ENCODE peak calls at places on chromosomes 13 and 19, in five cellular contexts. U is choroid plexus epithelial cell, D is Calu3, H is Peyer's patch, E is cardiac fibroblast. K is an unnamed sample.
A peak's percentile ranks its signal among the peaks of the same experiment; 100 is the strongest.

GRCh38 chr19:41230067-41230857 is 11.2 kb downstream of the AXL start:
- DNase-seq in U (no peak), D (no peak), H (no peak), E (no peak), K (no peak)

GRCh38 chr13:73370066-73370465 is 311.3 kb downstream of the KLF5 start:
- DNase-seq in U (no peak), D (no peak), H (no peak), E (no peak), K (no peak)

GRCh38 chr13:59690857-59691500 is 472.7 kb downstream of the DIAPH3 start:
- DNase-seq in U (peak; percentile 46), D (no peak), H (no peak), E (peak; percentile 54), K (no peak)

GRCh38 chr19:56162258-56162657 is 13.6 kb upstream of the GALP start:
- DNase-seq in U (peak; percentile 43), D (no peak), H (no peak), E (peak; percentile 53), K (no peak)

GRCh38 chr19:36169084-36169760 is 17.0 kb upstream of the COX7A1 start:
- DNase-seq in U (no peak), D (no peak), H (no peak), E (no peak), K (no peak)

GRCh38 chr13:85462792-85463425 is 336.3 kb downstream of the SLITRK6 start:
- DNase-seq in U (no peak), D (no peak), H (no peak), E (no peak), K (no peak)

GRCh38 chr19:34229721-34230120 is 24.6 kb upstream of the GARRE1 start:
- DNase-seq in U (no peak), D (no peak), H (no peak), E (no peak), K (no peak)

GRCh38 chr13:66969291-66969690 is 260.8 kb downstream of the PCDH9 start:
- DNase-seq in U (no peak), D (no peak), H (no peak), E (no peak), K (no peak)

GRCh38 chr13:75390229-75390628 is 91.7 kb downstream of the TBC1D4 start:
- DNase-seq in U (no peak), D (no peak), H (no peak), E (no peak), K (no peak)

GRCh38 chr13:29978211-29978610 is 127.8 kb upstream of the UBL3 start:
- DNase-seq in U (no peak), D (no peak), H (no peak), E (peak; percentile 23), K (no peak)

GRCh38 chr13:23673867-23674605 is 103.8 kb downstream of the TNFRSF19 start:
- DNase-seq in U (no peak), D (no peak), H (no peak), E (no peak), K (no peak)

GRCh38 chr19:13154911-13155471 is 4.8 kb downstream of the IER2 start:
- DNase-seq in U (peak; percentile 71), D (peak; percentile 89), H (peak; percentile 68), E (peak; percentile 72), K (no peak)

GRCh38 chr19:50890422-50891252 is 17.4 kb downstream of the KLK2 start:
- DNase-seq in U (no peak), D (no peak), H (no peak), E (peak; percentile 41), K (no peak)

GRCh38 chr19:36963262-36963661 is 47.1 kb downstream of the ZNF568 start:
- DNase-seq in U (no peak), D (no peak), H (no peak), E (no peak), K (no peak)

GRCh38 chr13:45132384-45133064 is 12.2 kb downstream of the GTF2F2 start:
- DNase-seq in U (no peak), D (no peak), H (no peak), E (no peak), K (no peak)

GRCh38 chr13:46622918-46623256 is 69.9 kb downstream of the LRCH1 start:
- DNase-seq in U (peak; percentile 77), D (no peak), H (no peak), E (peak; percentile 82), K (no peak)

DNA sequence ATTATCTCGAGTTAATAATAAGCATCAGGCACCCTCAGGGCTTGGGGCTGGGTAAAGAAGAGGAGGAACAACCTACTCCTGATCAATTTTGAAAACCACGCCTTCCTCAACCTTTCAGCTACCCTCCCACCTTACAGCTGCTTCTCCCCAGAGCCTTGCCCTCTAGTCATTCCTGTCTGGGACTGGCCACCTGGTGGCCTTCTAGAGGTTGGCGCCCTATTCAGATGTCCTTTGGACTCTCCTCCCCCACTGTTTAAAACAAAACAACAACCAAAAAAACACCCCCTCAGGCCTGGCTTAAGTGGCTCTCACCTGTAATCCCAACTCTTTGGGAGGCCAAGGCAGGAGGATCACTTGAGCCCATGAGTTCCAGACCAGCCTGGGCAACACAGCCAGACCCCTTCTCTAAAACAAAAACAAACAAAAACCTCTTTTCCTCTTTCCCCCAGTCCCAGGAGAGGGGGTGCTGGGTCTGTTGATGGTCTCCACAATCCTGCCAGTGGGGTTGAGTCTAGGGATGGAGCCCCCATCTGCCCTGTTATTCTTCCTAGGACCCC is 62.3 kb downstream of the CCDC70 start:
- DNase-seq in U (no peak), D (no peak), H (no peak), E (no peak), K (no peak)
- TF ChIP-seq CTCF in U (peak; percentile 34), D (no peak), H (no peak), E (peak; percentile 32), K (no peak)

GRCh38 chr13:51781246-51782022 is 22.5 kb downstream of the DHRS12 start:
- DNase-seq in U (peak; percentile 57), D (no peak), H (no peak), E (peak; percentile 46), K (no peak)
- TF ChIP-seq CTCF in U (peak; percentile 64), D (no peak), H (no peak), E (peak; percentile 31), K (peak; percentile 34)

DNA sequence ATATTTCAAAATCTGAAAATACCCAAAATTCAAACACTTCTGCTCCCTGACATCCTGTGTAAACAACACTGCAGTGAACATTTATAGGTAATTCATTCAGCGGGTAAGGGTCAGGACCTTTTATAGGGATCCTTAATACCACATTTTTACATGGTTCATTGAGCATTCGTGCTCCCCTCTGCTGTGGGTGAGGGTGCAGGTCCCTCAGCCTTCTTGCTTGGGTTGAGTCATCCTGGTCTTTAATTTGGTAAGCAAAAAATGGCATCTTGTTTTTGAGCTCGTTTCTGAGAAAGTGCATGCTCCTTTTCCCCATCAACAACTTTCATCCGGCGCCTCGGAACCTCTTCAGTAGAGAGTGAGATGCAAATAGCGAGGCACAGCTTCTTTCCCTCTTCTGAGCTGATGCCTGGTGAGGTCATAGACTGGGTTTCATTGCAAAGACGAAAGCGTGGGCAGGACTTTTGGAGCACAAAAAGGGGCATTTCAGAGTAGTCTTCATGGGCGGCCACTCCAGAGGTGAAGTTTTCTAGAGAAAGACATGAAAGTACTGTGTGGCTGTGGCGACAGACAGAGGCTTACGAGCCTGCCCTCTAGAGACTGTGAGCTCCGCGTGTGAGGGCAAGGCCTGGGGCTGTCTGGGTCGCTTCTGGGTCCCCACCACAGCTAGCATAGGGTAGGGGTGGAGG is 44.5 kb downstream of the BBC3 start:
- DNase-seq in U (no peak), D (no peak), H (peak; percentile 60), E (no peak), K (no peak)
- TF ChIP-seq CTCF in U (no peak), D (no peak), H (no peak), E (no peak), K (no peak)

DNA sequence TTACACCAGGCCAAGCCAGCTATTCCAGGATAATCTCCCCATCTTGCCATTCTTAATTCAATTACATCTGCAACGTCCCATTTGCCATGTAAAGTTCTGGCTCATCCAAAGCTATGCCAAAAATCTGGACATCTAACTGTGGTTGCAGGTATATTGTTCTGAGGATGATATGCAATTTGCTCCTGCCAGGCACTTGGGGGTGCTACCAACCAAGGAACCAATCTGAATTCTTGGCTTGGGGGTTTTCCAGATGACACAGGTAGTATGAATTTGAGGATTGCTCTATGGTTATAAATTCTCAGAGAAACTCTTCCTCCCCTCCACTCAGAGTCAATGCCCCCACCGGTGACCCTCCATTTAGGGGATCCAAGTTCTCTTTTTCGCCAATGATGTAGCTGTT is 33.0 kb downstream of the CRYL1 start:
- DNase-seq in U (peak; percentile 70), D (peak; percentile 60), H (no peak), E (peak; percentile 75), K (no peak)
- TF ChIP-seq CTCF in U (peak; percentile 82), D (peak; percentile 41), H (no peak), E (peak; percentile 64), K (no peak)

DNA sequence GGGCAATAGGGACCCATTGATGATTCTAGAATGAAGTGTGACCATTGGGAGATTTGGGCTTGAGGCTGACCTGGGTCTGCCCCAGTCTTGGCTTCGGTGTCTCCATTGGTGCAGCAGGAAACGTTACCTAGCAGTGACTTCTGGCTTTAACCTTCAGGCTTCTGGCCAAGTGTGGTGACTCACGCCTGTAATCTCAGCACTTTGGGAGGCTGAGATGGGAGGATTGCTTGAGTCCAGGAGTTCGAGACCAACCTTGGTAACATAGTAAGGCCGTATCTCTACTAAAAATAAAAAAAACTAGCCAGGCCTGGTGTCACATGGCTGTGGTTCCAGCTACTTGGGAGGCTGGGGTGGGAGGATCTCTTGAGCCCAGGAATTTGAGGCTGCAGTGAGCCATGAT is 7.3 kb downstream of the FCHO1 start:
- DNase-seq in U (no peak), D (no peak), H (no peak), E (no peak), K (no peak)
- TF ChIP-seq CTCF in U (no peak), D (no peak), H (no peak), E (no peak), K (no peak)

DNA sequence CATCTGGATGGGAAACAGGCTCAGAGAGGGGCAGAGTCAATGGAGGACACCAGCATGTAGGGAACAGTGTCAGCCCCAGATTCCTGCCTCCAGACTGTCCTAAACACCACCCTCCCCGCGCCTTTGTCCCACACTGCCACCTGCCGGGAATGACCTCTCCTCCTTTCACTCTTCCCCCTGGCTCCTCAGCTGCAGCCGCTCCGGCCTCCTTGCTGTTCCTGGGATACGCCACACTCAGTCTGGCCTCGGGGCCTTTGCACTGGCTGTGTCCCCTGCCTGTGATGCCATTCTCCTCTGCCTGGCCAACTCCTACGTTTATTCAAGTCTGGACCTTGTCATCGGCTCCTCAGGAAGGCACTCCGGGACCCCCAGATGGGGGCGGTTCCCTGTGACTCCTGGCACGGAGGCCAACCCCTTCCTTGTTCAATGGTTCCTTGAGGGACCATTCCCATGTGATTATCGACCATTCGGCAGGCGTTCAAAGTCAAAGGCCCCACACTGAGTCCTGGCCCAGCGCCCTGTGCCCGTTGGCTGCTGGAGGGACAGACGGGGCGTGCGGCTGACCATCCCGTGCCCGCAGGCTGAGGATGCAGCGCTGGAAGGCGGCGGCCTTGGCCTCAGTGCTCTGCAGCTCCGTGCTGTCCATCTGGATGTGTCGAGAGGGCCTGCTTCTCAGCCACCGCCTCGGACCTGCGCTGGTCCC is 15.8 kb downstream of the FUT6 start:
- DNase-seq in U (no peak), D (peak; percentile 46), H (no peak), E (peak; percentile 13), K (no peak)
- TF ChIP-seq CTCF in U (peak; percentile 17), D (peak; percentile 17), H (no peak), E (peak; percentile 8), K (no peak)

GRCh38 chr13:27170521-27171243 is 929 bp downstream of the USP12 start:
- DNase-seq in U (peak; percentile 60), D (no peak), H (peak; percentile 37), E (no peak), K (no peak)
- TF ChIP-seq CTCF in U (no peak), D (no peak), H (no peak), E (no peak), K (no peak)